ENCODE peak calls at places on chromosomes 16 and 17, in six cellular contexts. B is breast epithelium, U is transverse colon, H is HepG2, S is heart left ventricle, P is suprapubic skin. D is an unnamed sample.

GRCh38 chr17:4249452-4250029 is 14.2 kb downstream of the ANKFY1 start:
- DNase-seq in B (no peak), U (no peak), H (peak), S (no peak), P (no peak), D (no peak)

GRCh38 chr16:22008215-22009142 is 568 bp downstream of the MOSMO start:
- DNase-seq in B (no peak), U (peak), H (no peak), S (peak), P (no peak), D (no peak)

GRCh38 chr17:14559720-14560119 is 258.8 kb downstream of the HS3ST3B1 start:
- DNase-seq in B (no peak), U (no peak), H (no peak), S (no peak), P (no peak), D (no peak)

GRCh38 chr16:88639231-88640038 is 1.1 kb downstream of the IL17C start:
- DNase-seq in B (no peak), U (peak), H (no peak), S (no peak), P (no peak), D (no peak)

GRCh38 chr17:77353684-77354419 is 213.1 kb downstream of the SEC14L1 start:
- DNase-seq in B (no peak), U (no peak), H (no peak), S (peak), P (peak), D (no peak)

GRCh38 chr17:71330099-71330375 is 790.8 kb upstream of the SOX9 start:
- DNase-seq in B (no peak), U (no peak), H (no peak), S (no peak), P (no peak), D (no peak)

GRCh38 chr17:56798916-56799315 is 34.8 kb downstream of the C17orf67 start:
- DNase-seq in B (no peak), U (no peak), H (no peak), S (no peak), P (no peak), D (no peak)

GRCh38 chr17:69499301-69499700 is 84.8 kb downstream of the MAP2K6 start:
- DNase-seq in B (no peak), U (no peak), H (no peak), S (no peak), P (no peak), D (no peak)

GRCh38 chr17:51890710-51891109 is 267.8 kb downstream of the CA10 start:
- DNase-seq in B (no peak), U (no peak), H (no peak), S (no peak), P (no peak), D (no peak)

GRCh38 chr17:64599187-64599676 is 62.9 kb downstream of the SMURF2 start:
- DNase-seq in B (no peak), U (peak), H (no peak), S (no peak), P (no peak), D (no peak)

GRCh38 chr17:20896153-20896649 is 146.6 kb downstream of the USP22 start:
- DNase-seq in B (no peak), U (peak), H (no peak), S (peak), P (no peak), D (no peak)

GRCh38 chr16:80569440-80570105 is 28.8 kb downstream of the DYNLRB2 start:
- DNase-seq in B (no peak), U (no peak), H (no peak), S (no peak), P (no peak), D (no peak)

GRCh38 chr16:21649196-21649595 is 3.2 kb downstream of the IGSF6 start:
- DNase-seq in B (no peak), U (no peak), H (no peak), S (no peak), P (no peak), D (no peak)

GRCh38 chr16:20740007-20740883 is 1.4 kb downstream of the THUMPD1 start:
- DNase-seq in B (no peak), U (no peak), H (peak), S (no peak), P (no peak), D (no peak)

GRCh38 chr16:51624083-51624775 is 473.2 kb upstream of the SALL1 start:
- DNase-seq in B (no peak), U (no peak), H (no peak), S (no peak), P (no peak), D (no peak)

GRCh38 chr17:52159810-52160578 is 1.5 kb upstream of the CA10 start:
- DNase-seq in B (no peak), U (no peak), H (no peak), S (no peak), P (no peak), D (no peak)

GRCh38 chr16:50444546-50444945 is 75.8 kb upstream of the BRD7 start:
- DNase-seq in B (no peak), U (no peak), H (no peak), S (no peak), P (no peak), D (no peak)

GRCh38 chr17:65198653-65199382 is 61.6 kb downstream of the RGS9 start:
- DNase-seq in B (no peak), U (no peak), H (peak), S (no peak), P (no peak), D (no peak)

GRCh38 chr17:2602597-2603017 is 9.2 kb downstream of the PAFAH1B1 start:
- DNase-seq in B (no peak), U (no peak), H (peak), S (no peak), P (no peak), D (no peak)

GRCh38 chr17:47742319-47743181 is 9.5 kb downstream of the TBX21 start:
- DNase-seq in B (no peak), U (no peak), H (peak), S (no peak), P (peak), D (no peak)

GRCh38 chr17:78172284-78173024 is 4.1 kb downstream of the SYNGR2 start:
- DNase-seq in B (no peak), U (peak), H (no peak), S (peak), P (no peak), D (peak)

GRCh38 chr17:3583456-3583855 is 25.8 kb downstream of the TRPV1 start:
- DNase-seq in B (no peak), U (no peak), H (no peak), S (no peak), P (no peak), D (no peak)

GRCh38 chr16:49324703-49325102 is 43.1 kb upstream of the CBLN1 start:
- DNase-seq in B (no peak), U (no peak), H (no peak), S (no peak), P (no peak), D (no peak)

GRCh38 chr16:49940464-49941224 is 84.4 kb upstream of the CNEP1R1 start:
- DNase-seq in B (no peak), U (no peak), H (no peak), S (no peak), P (peak), D (no peak)

GRCh38 chr16:66927012-66927436 is 1.7 kb upstream of the RRAD start:
- DNase-seq in B (no peak), U (no peak), H (peak), S (peak), P (no peak), D (no peak)

GRCh38 chr16:22948603-22949368 is 134.8 kb downstream of the HS3ST2 start:
- DNase-seq in B (peak), U (peak), H (peak), S (peak), P (peak), D (peak)

GRCh38 chr17:72590382-72590781 is 469.6 kb downstream of the SOX9 start:
- DNase-seq in B (no peak), U (no peak), H (peak), S (no peak), P (no peak), D (no peak)

GRCh38 chr16:52424591-52424990 is 122.4 kb downstream of the TOX3 start:
- DNase-seq in B (no peak), U (no peak), H (no peak), S (no peak), P (no peak), D (no peak)

GRCh38 chr16:66524601-66525164 is 25.2 kb downstream of the TK2 start:
- DNase-seq in B (no peak), U (peak), H (no peak), S (no peak), P (no peak), D (no peak)

GRCh38 chr16:86882586-86883280 is 304.4 kb downstream of the FOXL1 start:
- DNase-seq in B (no peak), U (no peak), H (no peak), S (peak), P (no peak), D (peak)

GRCh38 chr17:60468371-60468770 is 46.1 kb downstream of the CHCT1 start:
- DNase-seq in B (no peak), U (no peak), H (no peak), S (no peak), P (no peak), D (no peak)

GRCh38 chr17:60473788-60474187 is 51.5 kb downstream of the CHCT1 start:
- DNase-seq in B (no peak), U (no peak), H (no peak), S (no peak), P (no peak), D (no peak)

GRCh38 chr17:60471451-60471850 is 49.2 kb downstream of the CHCT1 start:
- DNase-seq in B (no peak), U (no peak), H (no peak), S (no peak), P (no peak), D (no peak)

GRCh38 chr17:60472449-60472848 is 50.2 kb downstream of the CHCT1 start:
- DNase-seq in B (no peak), U (no peak), H (no peak), S (no peak), P (no peak), D (no peak)
- TF ChIP-seq CTCF in B (no peak), U (no peak), H (no peak), S (no peak), P (no peak), D (no peak)

GRCh38 chr17:10120749-10121148 is 77.7 kb downstream of the GAS7 start:
- DNase-seq in B (no peak), U (no peak), H (no peak), S (no peak), P (no peak), D (no peak)
- H3K27ac ChIP-seq in B (peak), U (no peak), H (no peak), S (peak), P (peak), D (no peak)

GRCh38 chr16:57565461-57565860 is 23.0 kb downstream of the ADGRG5 start:
- DNase-seq in B (no peak), U (no peak), H (no peak), S (no peak), P (no peak), D (no peak)
- TF ChIP-seq POLR2A in B (no peak), U (no peak), H (no peak), S (no peak), P (no peak), D (no peak)

GRCh38 chr17:80035687-80035936 is at the start of gene TBC1D16:
- DNase-seq in B (no peak), U (no peak), H (no peak), S (no peak), P (no peak), D (no peak)

GRCh38 chr17:80035937-80036714 is at the start of gene CCDC40:
- DNase-seq in B (peak), U (peak), H (peak), S (peak), P (peak), D (peak)

GRCh38 chr17:80034654-80034976 is 1.1 kb downstream of the TBC1D16 start:
- DNase-seq in B (no peak), U (no peak), H (no peak), S (no peak), P (no peak), D (no peak)

GRCh38 chr17:80033840-80034239 is 1.8 kb downstream of the TBC1D16 start:
- DNase-seq in B (no peak), U (no peak), H (no peak), S (no peak), P (no peak), D (no peak)

DNA sequence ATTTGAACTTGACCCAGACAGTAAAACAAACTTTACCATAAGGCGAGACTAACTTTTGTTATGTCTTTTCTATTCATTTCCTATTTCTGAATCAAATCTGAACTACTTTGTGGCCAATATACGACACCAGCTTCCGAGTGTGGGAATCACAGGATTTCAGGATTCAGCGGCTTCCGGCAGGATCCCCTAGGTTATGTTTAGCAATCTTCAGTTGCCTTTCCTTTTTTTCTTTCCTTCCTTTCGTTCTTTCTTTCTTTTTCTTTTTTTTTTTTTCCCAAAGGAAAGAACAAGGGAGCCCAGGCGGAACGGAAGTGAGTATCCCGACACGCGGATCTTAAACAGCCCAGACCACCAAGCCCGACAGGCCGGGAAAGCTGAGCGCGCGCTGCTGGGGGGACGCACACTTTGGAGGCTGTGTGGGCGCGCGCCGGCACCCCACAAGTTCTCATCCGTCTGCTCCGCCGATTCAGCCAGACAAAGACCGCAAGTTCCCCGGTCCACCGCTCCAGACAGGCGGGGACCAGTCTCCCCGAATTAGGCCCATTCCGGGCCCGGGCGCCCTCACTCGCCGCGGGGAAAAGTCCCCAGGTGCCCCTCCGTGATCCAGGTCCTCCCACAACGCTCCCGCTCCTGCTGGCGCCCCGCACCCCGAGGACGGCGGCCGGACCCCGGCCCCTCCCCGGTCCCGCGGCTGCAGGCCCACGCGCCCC is 540 bp downstream of the TBC1D16 start:
- DNase-seq in B (no peak), U (peak), H (no peak), S (peak), P (no peak), D (no peak)
- TF ChIP-seq CTCF in B (no peak), U (no peak), H (no peak), S (no peak), P (no peak), D (no peak)

DNA sequence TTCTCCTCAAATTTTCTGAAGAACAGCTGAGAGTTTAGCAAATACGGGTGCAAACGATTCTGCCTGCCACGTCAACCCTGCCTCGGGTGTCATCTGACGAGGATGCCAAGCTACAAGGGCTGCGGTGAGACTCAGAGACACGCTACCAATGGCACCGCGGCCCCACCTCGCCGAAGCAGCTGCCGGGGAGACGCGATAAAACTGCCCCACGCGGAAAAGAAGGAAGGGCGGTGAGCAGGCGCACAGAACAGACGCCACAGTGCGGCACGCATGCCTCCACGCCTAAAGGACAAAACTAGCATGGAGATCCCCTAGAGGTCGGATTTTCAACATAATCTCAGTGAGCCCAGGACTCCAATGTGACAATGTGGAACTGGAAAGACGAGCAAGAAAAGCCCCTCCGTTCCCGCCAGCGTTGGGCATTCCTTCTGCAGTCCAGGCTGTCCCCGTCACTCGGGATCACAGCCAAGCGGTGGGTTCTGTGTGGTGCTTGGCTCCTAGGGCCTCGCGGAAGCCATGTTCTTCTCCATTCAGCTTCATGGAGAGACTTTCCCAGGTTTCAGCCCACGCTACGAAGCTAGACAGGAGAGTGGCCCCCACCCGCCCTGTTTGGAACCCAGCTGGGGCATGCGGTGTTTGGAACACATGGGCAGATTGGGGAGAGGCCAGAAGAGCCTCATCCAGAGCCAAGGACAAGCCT is 5.9 kb downstream of the LMF1 start:
- DNase-seq in B (no peak), U (peak), H (no peak), S (no peak), P (peak), D (no peak)
- H3K27ac ChIP-seq in B (no peak), U (peak), H (no peak), S (no peak), P (no peak), D (no peak)

GRCh38 chr16:4141604-4142003 is 25.4 kb upstream of the ADCY9 start:
- DNase-seq in B (no peak), U (no peak), H (no peak), S (no peak), P (no peak), D (no peak)

GRCh38 chr16:4138735-4139134 is 22.5 kb upstream of the ADCY9 start:
- DNase-seq in B (no peak), U (no peak), H (no peak), S (no peak), P (no peak), D (no peak)

GRCh38 chr16:4142268-4142667 is 26.0 kb upstream of the ADCY9 start:
- DNase-seq in B (no peak), U (no peak), H (no peak), S (no peak), P (no peak), D (no peak)

GRCh38 chr16:4140652-4141051 is 24.4 kb upstream of the ADCY9 start:
- DNase-seq in B (no peak), U (no peak), H (no peak), S (no peak), P (no peak), D (no peak)

DNA sequence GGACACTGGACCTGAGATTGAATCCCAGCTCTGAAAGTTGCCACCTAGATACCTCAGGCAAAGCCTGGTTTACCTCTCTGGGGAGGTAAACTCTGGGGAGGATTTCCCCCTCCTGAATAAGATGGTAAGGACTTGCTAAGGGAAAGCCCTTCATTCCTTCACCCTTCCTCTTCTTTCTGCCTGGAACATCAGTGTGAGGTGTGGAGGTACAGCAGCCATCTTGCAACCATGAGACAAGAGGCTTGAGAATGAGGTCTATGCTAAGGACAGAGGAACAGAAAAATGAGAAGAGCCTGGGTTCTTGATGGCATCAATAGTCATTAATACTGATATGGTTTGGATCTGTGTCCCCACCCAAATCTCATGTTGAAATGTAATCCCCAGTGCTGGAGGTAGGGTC is 23.7 kb upstream of the ADCY9 start:
- DNase-seq in B (no peak), U (no peak), H (no peak), S (no peak), P (no peak), D (no peak)
- TF ChIP-seq POLR2A in B (no peak), U (no peak), H (no peak), S (no peak), P (no peak), D (no peak)

D was measured in gastrocnemius medialis.